ENCODE peak calls at places on chromosomes 2 and 18, in four cellular contexts. V is bronchial epithelial cell, M is upper lobe of right lung, O is mesothelial cell of epicardium. Z is an unnamed sample.

GRCh38 chr2:156947261-156947660 is 310.2 kb upstream of the GALNT5 start:
- DNase-seq in V (no peak), M (no peak), O (no peak), Z (no peak)

GRCh38 chr18:32072321-32072720 is 19.4 kb upstream of the RNF138 start:
- DNase-seq in M (no peak), V (peak), O (no peak), Z (no peak)

GRCh38 chr2:162156149-162156548 is 4.1 kb upstream of the GCG start:
- DNase-seq in M (no peak), V (no peak), O (no peak), Z (no peak)

GRCh38 chr2:3460161-3460560 is 59.2 kb downstream of the ADI1 start:
- DNase-seq in V (no peak), M (no peak), O (no peak), Z (no peak)

GRCh38 chr18:7272268-7273049 is 41.6 kb downstream of the LRRC30 start:
- DNase-seq in M (peak), O (no peak), V (peak), Z (peak)

GRCh38 chr2:42792087-42792582 is 248 bp downstream of the HAAO start:
- DNase-seq in V (no peak), O (no peak), M (no peak), Z (no peak)

GRCh38 chr2:42503291-42503690 is 9.5 kb upstream of the KCNG3 start:
- DNase-seq in M (no peak), V (peak), O (no peak), Z (no peak)

GRCh38 chr2:71548589-71549485 is 95.5 kb downstream of the DYSF start:
- DNase-seq in M (peak), V (peak), O (no peak), Z (peak)

GRCh38 chr2:42125887-42126594 is 43.1 kb upstream of the EML4 start:
- DNase-seq in V (no peak), O (no peak), M (no peak), Z (no peak)

GRCh38 chr18:23943104-23943503 is 71.5 kb upstream of the TTC39C start:
- DNase-seq in O (no peak), M (no peak), V (no peak), Z (no peak)

GRCh38 chr2:114807666-114808065 is 365.2 kb downstream of the DPP10 start:
- DNase-seq in V (no peak), M (no peak), O (no peak), Z (no peak)

GRCh38 chr2:105129722-105130232 is 91.9 kb downstream of the MRPS9 start:
- DNase-seq in V (no peak), O (no peak), M (no peak), Z (no peak)

GRCh38 chr2:220279372-220279771 is 651.9 kb downstream of the SLC4A3 start:
- DNase-seq in O (no peak), M (no peak), V (peak), Z (no peak)

GRCh38 chr2:51710222-51710621 is 678.3 kb upstream of the NRXN1 start:
- DNase-seq in O (no peak), V (no peak), M (no peak), Z (no peak)

GRCh38 chr2:222835142-222835822 is 25.6 kb upstream of the ACSL3 start:
- DNase-seq in O (no peak), M (no peak), V (peak), Z (no peak)

GRCh38 chr2:1665761-1666505 is 78.4 kb downstream of the PXDN start:
- DNase-seq in V (no peak), M (no peak), O (no peak), Z (no peak)

GRCh38 chr2:161090401-161090800 is 69.8 kb upstream of the TANK start:
- DNase-seq in O (no peak), V (no peak), M (no peak), Z (no peak)

GRCh38 chr2:164816046-164816445 is 25.6 kb downstream of the COBLL1 start:
- DNase-seq in V (no peak), O (no peak), M (no peak), Z (no peak)

GRCh38 chr2:241571821-241572620 is 13.5 kb downstream of the BOK start:
- DNase-seq in V (no peak), M (peak), O (no peak), Z (no peak)

GRCh38 chr2:136128905-136129304 is 11.0 kb upstream of the CXCR4 start:
- DNase-seq in M (no peak), O (no peak), V (no peak), Z (no peak)

GRCh38 chr18:68925268-68925667 is 127.4 kb downstream of the CCDC102B start:
- DNase-seq in V (peak), M (no peak), O (no peak), Z (no peak)

GRCh38 chr2:111100765-111101162 is 19.9 kb upstream of the BCL2L11 start:
- DNase-seq in V (peak), M (no peak), O (no peak), Z (no peak)

GRCh38 chr2:74414913-74415761 is 6.3 kb downstream of the C2orf81 start:
- DNase-seq in V (no peak), M (peak), O (no peak), Z (no peak)

DNA sequence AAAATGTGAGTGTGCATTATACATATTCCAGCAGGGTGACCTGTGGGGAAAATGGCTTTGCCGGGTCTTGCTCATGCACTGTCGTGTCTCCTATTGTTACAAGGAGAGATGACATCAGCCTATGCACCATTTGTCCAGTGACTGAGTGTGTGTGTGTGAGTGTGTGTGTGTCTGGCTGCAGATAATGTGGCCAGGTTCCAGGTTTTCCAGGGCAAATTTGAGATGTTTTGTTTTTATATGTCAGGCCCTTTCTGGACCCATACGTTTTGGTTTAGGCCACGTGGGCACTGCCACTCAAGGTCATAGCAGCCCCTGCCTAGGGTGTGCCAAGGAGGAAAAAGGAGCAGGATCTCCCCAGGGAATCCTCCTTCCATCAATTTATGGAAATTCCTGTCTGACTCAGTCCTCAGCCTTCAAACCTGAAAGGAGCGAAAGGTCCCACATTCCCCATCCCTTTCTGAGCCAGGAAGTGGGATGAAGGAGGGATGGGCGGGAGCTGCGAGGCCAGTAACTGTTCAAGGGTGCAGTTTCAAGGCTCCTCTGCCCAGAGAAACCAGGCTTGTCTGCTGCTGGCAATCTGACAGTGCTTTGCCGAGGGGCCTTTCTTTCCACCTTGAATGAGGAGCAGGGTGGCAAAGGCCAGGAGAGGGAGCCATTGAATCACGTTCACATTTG is 93.0 kb upstream of the SMAD2 start:
- DNase-seq in M (peak), O (peak), V (peak), Z (peak)
- TF ChIP-seq CTCF in M (peak), O (no peak), V (peak), Z (peak)

GRCh38 chr2:37344453-37345361 is at the start of gene QPCT:
- DNase-seq in M (peak), O (no peak), V (peak), Z (no peak)

GRCh38 chr2:37340637-37341036 is 3.8 kb upstream of the QPCT start:
- DNase-seq in M (no peak), O (no peak), V (no peak), Z (no peak)

GRCh38 chr2:37348155-37348554 is 3.7 kb downstream of the QPCT start:
- DNase-seq in M (no peak), V (no peak), O (no peak), Z (no peak)

GRCh38 chr2:37342636-37343211 is 1.7 kb upstream of the QPCT start:
- DNase-seq in V (no peak), M (no peak), O (no peak), Z (no peak)

GRCh38 chr2:37343537-37344434 is 644 bp upstream of the QPCT start:
- DNase-seq in O (no peak), M (no peak), V (peak), Z (no peak)
- TF ChIP-seq CTCF in O (no peak), M (peak), V (peak), Z (peak)

GRCh38 chr2:179255129-179255528 is 9.5 kb downstream of the SESTD1 start:
- DNase-seq in V (no peak), O (no peak), M (no peak), Z (no peak)
- TF ChIP-seq CTCF in V (no peak), O (no peak), M (no peak), Z (no peak)

GRCh38 chr18:55232506-55232905 is 273.2 kb upstream of the CCDC68 start:
- DNase-seq in M (no peak), V (no peak), O (no peak), Z (no peak)

GRCh38 chr18:55224086-55224625 is 264.9 kb upstream of the CCDC68 start:
- DNase-seq in V (no peak), M (no peak), O (no peak), Z (no peak)

GRCh38 chr18:55228707-55229106 is 269.4 kb upstream of the CCDC68 start:
- DNase-seq in O (no peak), V (no peak), M (peak), Z (no peak)

GRCh38 chr18:55229682-55230081 is 270.4 kb upstream of the CCDC68 start:
- DNase-seq in O (no peak), M (no peak), V (peak), Z (no peak)

GRCh38 chr18:55228191-55228590 is 268.9 kb upstream of the CCDC68 start:
- DNase-seq in O (no peak), M (no peak), V (no peak), Z (no peak)
- TF ChIP-seq CTCF in O (no peak), M (no peak), V (no peak), Z (no peak)

DNA sequence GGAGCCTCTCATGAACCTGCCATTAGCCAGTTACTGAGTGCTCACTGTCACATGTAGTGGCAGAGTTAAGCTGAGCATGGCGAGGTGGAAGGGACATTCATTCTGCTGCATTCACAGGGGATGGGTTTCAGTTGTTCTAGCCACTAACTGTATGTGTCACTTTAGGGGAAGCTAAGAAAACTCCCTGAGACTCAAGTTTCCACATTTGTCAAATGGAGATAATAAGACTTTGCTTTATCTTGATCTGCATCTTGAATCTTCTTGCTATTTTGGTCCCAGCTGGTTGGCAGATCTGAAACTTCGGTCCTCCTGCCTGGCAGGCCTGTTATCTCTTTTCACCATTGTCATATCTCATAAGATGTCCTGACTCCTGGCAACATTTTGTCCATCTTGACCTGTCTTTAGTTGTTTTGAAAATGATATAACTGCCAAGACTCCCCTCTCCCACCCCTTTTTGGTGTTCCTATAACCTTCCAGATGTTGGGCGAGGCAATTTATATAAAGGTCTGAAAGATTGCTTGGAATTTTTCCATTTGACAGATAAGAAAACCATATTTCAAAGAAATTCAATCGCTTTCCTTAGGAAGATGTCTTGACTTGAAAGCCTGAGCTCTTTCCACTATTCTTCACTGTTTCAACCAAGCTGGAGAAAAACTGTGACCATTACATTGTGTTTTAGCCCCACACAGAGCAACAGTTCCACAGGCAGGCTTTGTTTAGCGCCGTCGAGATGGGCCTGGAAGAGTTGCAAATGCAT is 33.3 kb downstream of the MYCN start:
- DNase-seq in M (no peak), V (no peak), O (no peak), Z (no peak)
- TF ChIP-seq CTCF in M (no peak), V (no peak), O (no peak), Z (no peak)

GRCh38 chr2:172082944-172083718 is 2.2 kb upstream of the DLX1 start:
- DNase-seq in V (no peak), M (no peak), O (no peak), Z (peak)
- TF ChIP-seq CTCF in V (no peak), M (no peak), O (no peak), Z (no peak)

GRCh38 chr2:109582928-109583895 is 30.6 kb downstream of the SEPTIN10 start:
- DNase-seq in M (no peak), V (no peak), O (no peak), Z (no peak)
- TF ChIP-seq CTCF in M (no peak), V (no peak), O (no peak), Z (peak)

GRCh38 chr2:100320547-100321180 is 1.6 kb downstream of the LONRF2 start:
- DNase-seq in M (no peak), V (no peak), O (no peak), Z (no peak)

GRCh38 chr2:100317634-100318033 is 4.7 kb downstream of the LONRF2 start:
- DNase-seq in M (no peak), V (no peak), O (no peak), Z (no peak)

GRCh38 chr2:100321881-100322820 is at the start of gene LONRF2:
- DNase-seq in O (peak), V (no peak), M (peak), Z (peak)

DNA sequence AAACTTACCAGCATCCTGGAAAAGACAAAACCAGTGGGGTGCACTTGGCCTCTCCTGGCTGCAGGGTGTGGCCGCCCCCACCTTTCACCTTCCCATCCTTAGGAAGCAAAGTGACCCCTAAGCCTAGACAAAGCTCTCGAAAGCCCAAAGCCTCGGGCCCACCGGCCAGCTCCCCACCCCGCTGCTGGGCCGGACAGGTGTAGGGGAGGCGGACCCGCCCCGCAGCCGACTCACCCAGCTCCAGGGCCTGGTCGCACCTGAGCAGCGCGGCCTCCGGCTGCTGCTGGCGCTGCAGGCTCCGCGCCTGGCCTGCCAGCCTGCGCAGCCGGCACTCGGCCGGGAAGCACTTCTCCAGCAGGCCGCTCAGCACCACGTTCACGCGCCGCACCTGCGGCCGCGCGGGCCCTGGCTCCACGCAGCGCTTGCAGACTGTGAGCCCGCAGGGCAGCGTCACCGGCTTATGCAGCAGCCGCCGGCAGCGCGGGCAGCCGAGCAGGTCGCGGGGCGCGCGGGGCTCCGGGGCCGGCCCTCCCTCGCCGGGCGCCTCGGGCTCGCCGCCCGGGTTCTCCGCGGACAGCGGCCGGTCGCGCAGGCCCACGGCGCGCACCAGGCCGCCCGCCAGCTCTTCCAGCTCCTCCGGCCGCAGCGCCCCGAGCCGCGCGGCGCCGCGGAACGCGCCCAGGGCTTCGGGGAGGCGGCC is 970 bp downstream of the LONRF2 start:
- DNase-seq in V (peak), O (peak), M (peak), Z (peak)
- TF ChIP-seq CTCF in V (peak), O (no peak), M (peak), Z (peak)

GRCh38 chr2:176911-177310 is 86.9 kb downstream of the SH3YL1 start:
- DNase-seq in O (no peak), M (no peak), V (peak), Z (no peak)
- TF ChIP-seq CTCF in O (no peak), M (no peak), V (no peak), Z (no peak)

DNA sequence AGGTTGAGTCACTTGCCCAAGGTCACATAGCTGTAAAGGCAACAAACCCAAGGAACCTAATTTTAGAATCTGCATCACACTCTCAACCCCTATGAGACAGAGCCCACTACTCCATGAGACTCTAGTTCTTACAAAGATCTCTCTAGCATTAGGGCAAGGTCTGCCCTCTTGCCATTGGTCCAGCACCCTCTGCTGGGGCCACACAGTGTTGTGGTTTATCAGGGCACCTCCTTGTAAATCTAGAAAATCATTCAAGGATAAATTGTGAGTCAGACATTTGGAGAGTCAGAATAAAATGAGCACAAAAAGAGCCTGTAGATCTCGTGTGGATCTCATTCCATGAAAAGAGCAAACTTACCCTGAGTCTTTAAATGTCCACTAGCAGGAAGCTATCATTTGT is 91.2 kb downstream of the SLC8A1 start:
- DNase-seq in V (peak), O (no peak), M (no peak), Z (no peak)
- TF ChIP-seq CTCF in V (no peak), O (no peak), M (peak), Z (no peak)

Z was measured in neural crest cell.